ENCODE peak calls at places on chromosomes 4 and X, in five cellular contexts. S is CD8-positive, alpha-beta T cell; P is OCI-LY7; I is pancreas; N is adrenal gland. X is an unnamed sample.
A peak's percentile ranks its signal among the peaks of the same experiment; 100 is the strongest.

GRCh38 chr4:152160236-152160800 is 375.6 kb downstream of the FBXW7 start:
- DNase-seq in S (no peak), P (no peak), I (no peak), N (no peak), X (no peak)

GRCh38 chr4:130395871-130396270 is 1299.9 kb downstream of the C4orf33 start:
- DNase-seq in S (no peak), P (no peak), I (no peak), N (no peak), X (peak; percentile 78)

GRCh38 chr4:37970702-37971101 is 10.5 kb downstream of the PTTG2 start:
- DNase-seq in S (peak; percentile 14), P (peak; percentile 64), I (peak; percentile 72), N (peak; percentile 80), X (peak; percentile 64)

GRCh38 chr4:84730375-84730774 is 147.4 kb downstream of the CDS1 start:
- DNase-seq in S (no peak), P (no peak), I (no peak), N (no peak), X (no peak)

GRCh38 chr4:86493460-86493859 is 100.7 kb upstream of the PTPN13 start:
- DNase-seq in S (no peak), P (no peak), I (no peak), N (no peak), X (peak; percentile 33)

GRCh38 chr4:30616943-30617646 is 103.1 kb upstream of the PCDH7 start:
- DNase-seq in S (no peak), P (no peak), I (no peak), N (no peak), X (no peak)

GRCh38 chrX:10945463-10945862 is 165.7 kb upstream of the HCCS start:
- DNase-seq in S (no peak), P (no peak), I (no peak), N (no peak), X (no peak)

GRCh38 chr4:23877758-23878229 is 12.1 kb downstream of the PPARGC1A start:
- DNase-seq in S (no peak), P (no peak), I (no peak), N (peak; percentile 67), X (no peak)

GRCh38 chrX:40146471-40147398 is 49.0 kb upstream of the BCOR start:
- DNase-seq in S (no peak), P (peak; percentile 35), I (peak; percentile 50), N (peak; percentile 56), X (no peak)

GRCh38 chr4:41144812-41145211 is 69.5 kb downstream of the APBB2 start:
- DNase-seq in S (no peak), P (no peak), I (no peak), N (no peak), X (no peak)

GRCh38 chr4:111596491-111596890 is 548.8 kb upstream of the FAM241A start:
- DNase-seq in S (no peak), P (no peak), I (no peak), N (no peak), X (no peak)

GRCh38 chrX:50081282-50081955 is 119.4 kb downstream of the AKAP4 start:
- DNase-seq in S (no peak), P (no peak), I (no peak), N (peak; percentile 72), X (peak; percentile 43)

GRCh38 chr4:165828928-165829327 is 44.1 kb upstream of the TLL1 start:
- DNase-seq in S (no peak), P (no peak), I (no peak), N (no peak), X (no peak)

GRCh38 chr4:2583517-2583916 is 47.1 kb downstream of the FAM193A start:
- DNase-seq in S (no peak), P (no peak), I (no peak), N (no peak), X (peak; percentile 35)

GRCh38 chrX:86935988-86936387 is 581.6 kb upstream of the KLHL4 start:
- DNase-seq in S (no peak), P (no peak), I (no peak), N (no peak), X (no peak)

GRCh38 chrX:101229155-101229554 is 9.6 kb downstream of the DRP2 start:
- DNase-seq in S (no peak), P (no peak), I (no peak), N (no peak), X (peak; percentile 70)

GRCh38 chr4:20251796-20252655 is at the start of gene SLIT2:
- DNase-seq in S (no peak), P (no peak), I (peak; percentile 89), N (peak; percentile 89), X (peak; percentile 85)

GRCh38 chr4:80255374-80256095 is 10.9 kb upstream of the FGF5 start:
- DNase-seq in S (no peak), P (no peak), I (no peak), N (no peak), X (peak; percentile 69)

GRCh38 chr4:6198278-6198677 is 2.1 kb downstream of the JAKMIP1 start:
- DNase-seq in S (no peak), P (no peak), I (no peak), N (no peak), X (no peak)

GRCh38 chrX:94515009-94515408 is 841.0 kb downstream of the FAM133A start:
- DNase-seq in S (no peak), P (no peak), I (no peak), N (no peak), X (no peak)

GRCh38 chr4:2860391-2861348 is 17.0 kb downstream of the ADD1 start:
- DNase-seq in S (no peak), P (no peak), I (no peak), N (peak; percentile 82), X (peak; percentile 28)

GRCh38 chrX:24498181-24498580 is 33.1 kb downstream of the PDK3 start:
- DNase-seq in S (no peak), P (no peak), I (no peak), N (peak; percentile 50), X (peak; percentile 16)

GRCh38 chr4:138507527-138507926 is 265.4 kb upstream of the SLC7A11 start:
- DNase-seq in S (no peak), P (no peak), I (no peak), N (no peak), X (peak; percentile 74)

GRCh38 chr4:88457307-88458090 is 580 bp downstream of the HERC5 start:
- DNase-seq in S (no peak), P (no peak), I (peak; percentile 67), N (peak; percentile 60), X (peak; percentile 51)

GRCh38 chr4:170652571-170652970 is 562.8 kb upstream of the AADAT start:
- DNase-seq in S (no peak), P (no peak), I (no peak), N (no peak), X (peak; percentile 21)

GRCh38 chr4:162131256-162131655 is 32.5 kb downstream of the FSTL5 start:
- DNase-seq in S (no peak), P (no peak), I (no peak), N (no peak), X (peak; percentile 1)

GRCh38 chrX:2497961-2498780 is 2.6 kb downstream of the DHRSX start:
- DNase-seq in S (no peak), P (no peak), I (no peak), N (no peak), X (peak; percentile 52)

GRCh38 chr4:89929425-89930272 is 35.0 kb downstream of the MMRN1 start:
- DNase-seq in S (no peak), P (no peak), I (no peak), N (no peak), X (no peak)

GRCh38 chrX:37906357-37906756 is 59.0 kb upstream of the DYNLT3 start:
- DNase-seq in S (no peak), P (no peak), I (no peak), N (no peak), X (no peak)

GRCh38 chr4:10182446-10183424 is 66.1 kb upstream of the WDR1 start:
- DNase-seq in S (no peak), P (no peak), I (no peak), N (no peak), X (no peak)

GRCh38 chr4:179625391-179625790 is 2183.2 kb upstream of the AGA start:
- DNase-seq in S (no peak), P (no peak), I (no peak), N (no peak), X (peak; percentile 6)

GRCh38 chr4:168220893-168221292 is 97.7 kb downstream of the DDX60 start:
- DNase-seq in S (no peak), P (no peak), I (no peak), N (no peak), X (no peak)

DNA sequence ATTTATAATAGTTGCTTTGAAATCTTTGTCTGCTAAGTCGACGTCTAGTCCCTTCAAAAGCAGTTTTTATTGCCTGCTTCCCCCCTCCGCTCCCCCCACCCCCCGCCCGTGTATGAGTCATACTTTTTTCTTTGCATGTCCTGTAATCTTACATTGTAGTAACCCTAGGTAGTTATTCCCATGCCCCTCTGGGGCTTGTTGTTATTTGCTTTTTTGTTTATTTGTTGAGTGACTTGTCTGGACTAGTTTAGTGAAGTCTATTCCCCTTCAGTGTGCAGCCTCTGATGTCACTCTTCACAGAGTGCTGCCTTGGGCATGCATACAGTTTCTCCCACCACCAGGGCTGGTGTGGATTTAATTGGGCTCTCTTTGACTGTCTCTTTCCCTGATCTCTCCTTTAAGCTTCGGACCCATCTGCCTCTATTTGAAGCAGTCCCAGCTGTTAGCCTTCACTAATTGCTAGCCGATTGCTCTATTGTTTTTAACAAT is 86.2 kb downstream of the PPEF1 start:
- DNase-seq in S (no peak), P (no peak), I (no peak), N (no peak), X (no peak)
- H3K4me3 ChIP-seq in S (no peak overlapping the region), P (no peak overlapping the region), I (no peak overlapping the region), N (no peak overlapping the region), X (no peak overlapping the region)

GRCh38 chrX:47561653-47562151 is 697 bp downstream of the ARAF start:
- DNase-seq in S (no peak), P (no peak), I (no peak), N (no peak), X (no peak)
- H3K4me3 ChIP-seq in S (peak overlapping the region; percentile 91), P (peak overlapping the region; percentile 86), I (peak overlapping the region; percentile 57), N (peak overlapping the region; percentile 63), X (peak overlapping the region; percentile 87)

GRCh38 chr4:77801260-77801608 is 17.9 kb downstream of the CNOT6L start:
- DNase-seq in S (no peak), P (peak; percentile 26), I (no peak), N (no peak), X (no peak)
- H3K4me3 ChIP-seq in S (peak overlapping the region; percentile 6), P (peak overlapping the region; percentile 15), I (no peak overlapping the region), N (no peak overlapping the region), X (no peak overlapping the region)

GRCh38 chrX:13084611-13085010 is 40.2 kb upstream of the FAM9C start:
- DNase-seq in S (no peak), P (no peak), I (no peak), N (no peak), X (no peak)
- H3K4me3 ChIP-seq in S (no peak overlapping the region), P (no peak overlapping the region), I (no peak overlapping the region), N (no peak overlapping the region), X (no peak overlapping the region)

GRCh38 chrX:41391606-41392005 is 55.5 kb upstream of the NYX start:
- DNase-seq in S (no peak), P (no peak), I (no peak), N (no peak), X (no peak)
- H3K4me3 ChIP-seq in S (no peak overlapping the region), P (no peak overlapping the region), I (no peak overlapping the region), N (no peak overlapping the region), X (no peak overlapping the region)

DNA sequence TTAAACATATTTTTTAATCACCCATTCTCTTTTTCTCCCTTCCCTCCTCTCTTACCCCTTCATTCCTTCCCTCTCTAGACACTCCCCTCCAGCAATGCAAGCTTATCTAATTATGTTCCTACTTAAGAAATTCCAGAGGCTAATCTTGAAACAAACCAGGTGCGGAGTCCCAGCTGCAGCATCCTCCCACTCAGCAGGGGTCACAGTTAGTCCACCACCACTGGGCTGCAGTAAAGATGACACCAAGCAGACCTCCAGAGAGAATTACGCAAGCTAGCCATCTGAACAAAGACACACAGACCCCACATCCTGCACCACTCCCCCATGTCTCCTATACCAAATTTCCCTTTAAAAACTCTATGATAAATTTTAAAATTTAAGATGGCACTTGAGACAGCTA is 13.9 kb upstream of the SEC24B start:
- DNase-seq in S (no peak), P (no peak), I (no peak), N (no peak), X (no peak)
- H3K4me3 ChIP-seq in S (no peak overlapping the region), P (no peak overlapping the region), I (no peak overlapping the region), N (no peak overlapping the region), X (no peak overlapping the region)